ENCODE peak calls at places on chromosomes 4 and X, in five cellular contexts. Q, A, P, I and H are unnamed samples.
A peak's percentile ranks its signal among the peaks of the same experiment; 100 is the strongest.

GRCh38 chr4:185307136-185307950 is 88.4 kb downstream of the LRP2BP start:
- DNase-seq in Q (no peak), A (no peak), P (peak; percentile 83), I (peak; percentile 55), H (peak; percentile 20)

GRCh38 chr4:13627185-13627605 is 330 bp downstream of the BOD1L1 start:
- DNase-seq in Q (no peak), A (peak; percentile 68), P (no peak), I (no peak), H (no peak)

GRCh38 chr4:94126669-94127068 is 81.0 kb upstream of the SMARCAD1 start:
- DNase-seq in Q (peak; percentile 16), A (peak; percentile 42), P (peak; percentile 33), I (no peak), H (peak; percentile 21)

GRCh38 chr4:72567821-72568620 is 1.0 kb downstream of the ADAMTS3 start:
- DNase-seq in Q (peak; percentile 88), A (no peak), P (peak; percentile 98), I (peak; percentile 87), H (peak; percentile 87)

GRCh38 chr4:1168291-1169031 is 3.9 kb downstream of the SPON2 start:
- DNase-seq in Q (no peak), A (no peak), P (no peak), I (no peak), H (no peak)

GRCh38 chrX:69076084-69076483 is 89.2 kb downstream of the PJA1 start:
- DNase-seq in Q (no peak), A (no peak), P (no peak), I (no peak), H (no peak)

GRCh38 chr4:13322681-13323101 is 161.4 kb downstream of the RAB28 start:
- DNase-seq in Q (no peak), A (no peak), P (no peak), I (peak; percentile 99), H (no peak)

GRCh38 chrX:943035-943434 is 269.4 kb downstream of the CRLF2 start:
- DNase-seq in Q (no peak), A (no peak), P (no peak), I (no peak), H (no peak)

GRCh38 chr4:41058426-41058825 is 155.9 kb downstream of the APBB2 start:
- DNase-seq in Q (no peak), A (no peak), P (no peak), I (peak; percentile 74), H (no peak)

GRCh38 chr4:168830777-168831512 is 179.1 kb downstream of the CBR4 start:
- DNase-seq in Q (no peak), A (peak; percentile 64), P (no peak), I (no peak), H (no peak)

GRCh38 chrX:145552643-145553042 is 265.0 kb upstream of the SLITRK2 start:
- DNase-seq in Q (no peak), A (peak; percentile 71), P (no peak), I (no peak), H (no peak)

GRCh38 chr4:2786152-2786671 is 6.7 kb upstream of the SH3BP2 start:
- DNase-seq in Q (no peak), A (no peak), P (no peak), I (no peak), H (no peak)

GRCh38 chr4:89838005-89838404 is 1.0 kb upstream of the SNCA start:
- DNase-seq in Q (peak; percentile 23), A (no peak), P (no peak), I (no peak), H (peak; percentile 58)

GRCh38 chr4:8701101-8702019 is 108.8 kb downstream of the CPZ start:
- DNase-seq in Q (no peak), A (no peak), P (no peak), I (no peak), H (no peak)

GRCh38 chr4:123350191-123350544 is 46.4 kb upstream of the SPRY1 start:
- DNase-seq in Q (peak; percentile 82), A (peak; percentile 51), P (no peak), I (no peak), H (peak; percentile 43)

GRCh38 chr4:104976258-104976657 is 170.4 kb upstream of the TET2 start:
- DNase-seq in Q (no peak), A (no peak), P (peak; percentile 73), I (no peak), H (no peak)

GRCh38 chrX:135477576-135477975 is 42.9 kb upstream of the INTS6L start:
- DNase-seq in Q (peak; percentile 78), A (peak; percentile 71), P (peak; percentile 57), I (peak; percentile 44), H (peak; percentile 75)

GRCh38 chr4:41375561-41375960 is 118.8 kb downstream of the UCHL1 start:
- DNase-seq in Q (no peak), A (no peak), P (no peak), I (no peak), H (no peak)

GRCh38 chrX:10156199-10157031 is at the start of gene CLCN4:
- DNase-seq in Q (peak; percentile 54), A (peak; percentile 88), P (no peak), I (no peak), H (peak; percentile 74)

GRCh38 chr4:149911995-149912394 is 96.4 kb upstream of the IQCM start:
- DNase-seq in Q (no peak), A (no peak), P (no peak), I (no peak), H (no peak)

GRCh38 chr4:185695743-185696142 is 116.3 kb downstream of the SORBS2 start:
- DNase-seq in Q (no peak), A (no peak), P (no peak), I (no peak), H (no peak)

GRCh38 chr4:79209822-79210635 is 115.8 kb downstream of the NAA11 start:
- DNase-seq in Q (peak; percentile 57), A (no peak), P (no peak), I (no peak), H (no peak)

GRCh38 chr4:74123065-74123728 is 24.2 kb upstream of the CXCL2 start:
- DNase-seq in Q (peak; percentile 43), A (no peak), P (no peak), I (no peak), H (no peak)

GRCh38 chr4:94225449-94225848 is 17.8 kb downstream of the SMARCAD1 start:
- DNase-seq in Q (no peak), A (no peak), P (no peak), I (no peak), H (no peak)

GRCh38 chr4:129231907-129232626 is 136.1 kb downstream of the C4orf33 start:
- DNase-seq in Q (no peak), A (peak; percentile 83), P (no peak), I (no peak), H (no peak)

GRCh38 chr4:4470208-4470607 is 71.6 kb downstream of the STX18 start:
- DNase-seq in Q (no peak), A (no peak), P (no peak), I (no peak), H (no peak)

GRCh38 chr4:138952405-138952804 is 63.2 kb upstream of the NOCT start:
- DNase-seq in Q (no peak), A (no peak), P (no peak), I (peak; percentile 34), H (no peak)

GRCh38 chr4:6439120-6439757 is 33.2 kb downstream of the PPP2R2C start:
- DNase-seq in Q (no peak), A (no peak), P (no peak), I (no peak), H (no peak)

GRCh38 chr4:93710101-93710846 is 118.3 kb upstream of the ATOH1 start:
- DNase-seq in Q (peak; percentile 47), A (no peak), P (no peak), I (no peak), H (peak; percentile 65)

GRCh38 chr4:184252136-184253071 is 34.7 kb upstream of the ENPP6 start:
- DNase-seq in Q (no peak), A (no peak), P (no peak), I (no peak), H (no peak)

GRCh38 chr4:53100801-53101581 is 238.9 kb downstream of the RASL11B start:
- DNase-seq in Q (no peak), A (no peak), P (no peak), I (peak; percentile 92), H (no peak)

GRCh38 chr4:32485976-32486375 is 1765.8 kb downstream of the PCDH7 start:
- DNase-seq in Q (no peak), A (no peak), P (no peak), I (no peak), H (peak; percentile 66)

GRCh38 chr4:54085284-54085683 is 14.7 kb upstream of the GSX2 start:
- DNase-seq in Q (no peak), A (no peak), P (no peak), I (peak; percentile 75), H (no peak)

GRCh38 chr4:61520688-61521160 is 320.6 kb downstream of the ADGRL3 start:
- DNase-seq in Q (no peak), A (no peak), P (no peak), I (peak; percentile 79), H (no peak)

GRCh38 chr4:86940920-86941460 is 6.2 kb downstream of the AFF1 start:
- DNase-seq in Q (no peak), A (no peak), P (no peak), I (no peak), H (no peak)

GRCh38 chr4:86939123-86939522 is 4.3 kb downstream of the AFF1 start:
- DNase-seq in Q (no peak), A (no peak), P (no peak), I (no peak), H (no peak)

GRCh38 chr4:86942185-86942666 is 7.4 kb downstream of the AFF1 start:
- DNase-seq in Q (peak; percentile 62), A (no peak), P (no peak), I (peak; percentile 57), H (no peak)

GRCh38 chr4:86939737-86940141 is 4.9 kb downstream of the AFF1 start:
- DNase-seq in Q (no peak), A (peak; percentile 58), P (peak; percentile 98), I (peak; percentile 32), H (no peak)

GRCh38 chr4:86940176-86940575 is 5.4 kb downstream of the AFF1 start:
- DNase-seq in Q (no peak), A (no peak), P (no peak), I (no peak), H (no peak)
- H3K4me1 ChIP-seq in Q (peaks cover 33% of the 10 kb centered on the region), A (peaks cover 46% of the 10 kb centered on the region), P (peaks cover 49% of the 10 kb centered on the region), I (peaks cover 21% of the 10 kb centered on the region), H (peaks cover 30% of the 10 kb centered on the region)

GRCh38 chr4:125325733-125326132 is 11.0 kb downstream of the FAT4 start:
- DNase-seq in Q (no peak), A (no peak), P (no peak), I (no peak), H (no peak)

GRCh38 chr4:125322363-125322730 is 7.6 kb downstream of the FAT4 start:
- DNase-seq in Q (no peak), A (no peak), P (no peak), I (peak; percentile 63), H (no peak)

GRCh38 chr4:125319311-125319710 is 4.6 kb downstream of the FAT4 start:
- DNase-seq in Q (no peak), A (no peak), P (no peak), I (peak; percentile 49), H (no peak)

GRCh38 chr4:125321709-125322362 is 7.1 kb downstream of the FAT4 start:
- DNase-seq in Q (no peak), A (no peak), P (no peak), I (peak; percentile 58), H (no peak)

GRCh38 chr4:125323547-125324100 is 8.9 kb downstream of the FAT4 start:
- DNase-seq in Q (no peak), A (no peak), P (no peak), I (peak; percentile 82), H (peak; percentile 18)
- H3K4me3 ChIP-seq in Q (peak overlapping the region; percentile 25), A (no peak overlapping the region), P (no peak overlapping the region), I (no peak overlapping the region), H (peak overlapping the region; percentile 3)

GRCh38 chrX:40065291-40066046 is 32.3 kb downstream of the BCOR start:
- DNase-seq in Q (no peak), A (no peak), P (no peak), I (no peak), H (no peak)
- H4K20me1 ChIP-seq in Q (no peaks in the 10 kb centered on the region), A (peaks cover 20% of the 10 kb centered on the region), P (peaks cover 4% of the 10 kb centered on the region), I (peaks cover 19% of the 10 kb centered on the region), H (peaks cover 40% of the 10 kb centered on the region)

GRCh38 chr4:113683143-113683542 is 78.4 kb downstream of the CAMK2D start:
- DNase-seq in Q (no peak), A (no peak), P (peak; percentile 89), I (no peak), H (no peak)
- H3K4me1 ChIP-seq in Q (peaks cover 31% of the 10 kb centered on the region), A (peaks cover 28% of the 10 kb centered on the region), P (peaks cover 26% of the 10 kb centered on the region), I (peaks cover 27% of the 10 kb centered on the region), H (no peaks in the 10 kb centered on the region)